ENCODE peak calls at places on chromosomes 11 and 22, in ten cellular contexts. C, P, V, B, A, N, M, E, Y and U are unnamed samples.

GRCh38 chr11:118175031-118175531 is 1.4 kb downstream of the SCN2B start:
- DNase-seq in C (no peak), A (no peak), P (peak), B (no peak), Y (no peak), N (peak), V (no peak), M (no peak), E (peak), U (no peak)

GRCh38 chr22:36194971-36195370 is 6.6 kb downstream of the APOL4 start:
- DNase-seq in C (peak), A (peak), N (peak), V (peak), M (peak), Y (peak), P (peak), E (peak), B (peak), U (peak)

GRCh38 chr11:35796542-35796941 is 134.0 kb downstream of the TRIM44 start:
- DNase-seq in C (no peak), V (peak), P (no peak), N (no peak), E (no peak), A (no peak), Y (no peak), M (no peak), B (no peak), U (no peak)

GRCh38 chr11:65584723-65585171 is 8.9 kb downstream of the EHBP1L1 start:
- DNase-seq in P (no peak), Y (no peak), B (no peak), V (no peak), C (no peak), E (peak), M (no peak), A (no peak), N (peak), U (no peak)

GRCh38 chr22:41913040-41913719 is 1.7 kb downstream of the SHISA8 start:
- DNase-seq in E (no peak), N (no peak), A (no peak), C (no peak), B (no peak), M (no peak), V (no peak), P (no peak), Y (no peak), U (no peak)

GRCh38 chr11:103624708-103625623 is 411.5 kb upstream of the DDI1 start:
- DNase-seq in P (no peak), Y (no peak), B (no peak), V (peak), E (no peak), N (no peak), C (no peak), A (peak), M (no peak), U (no peak)

GRCh38 chr11:69509381-69509780 is 27.9 kb downstream of the LINC01488 start:
- DNase-seq in M (no peak), N (no peak), C (no peak), Y (no peak), E (no peak), A (no peak), V (no peak), P (no peak), B (no peak), U (no peak)

GRCh38 chr11:63673579-63673978 is 2.4 kb upstream of the ATL3 start:
- DNase-seq in M (no peak), Y (no peak), N (no peak), P (no peak), C (no peak), B (no peak), E (no peak), A (no peak), V (no peak), U (no peak)

GRCh38 chr11:100328626-100329340 is 358.3 kb upstream of the ARHGAP42 start:
- DNase-seq in B (no peak), N (peak), M (no peak), P (no peak), V (no peak), A (no peak), E (no peak), C (no peak), Y (no peak), U (peak)

GRCh38 chr11:12092714-12093113 is 17.7 kb upstream of the MICAL2 start:
- DNase-seq in V (no peak), M (no peak), A (no peak), Y (no peak), C (no peak), N (peak), E (peak), B (no peak), P (peak), U (peak)

GRCh38 chr11:94103476-94103875 is 25.2 kb upstream of the PANX1 start:
- DNase-seq in C (no peak), A (no peak), Y (no peak), V (no peak), N (peak), P (no peak), E (no peak), M (no peak), B (no peak), U (no peak)

GRCh38 chr22:41584881-41585280 is 4.8 kb downstream of the PMM1 start:
- DNase-seq in C (no peak), B (no peak), P (no peak), N (no peak), E (no peak), V (no peak), M (no peak), Y (no peak), A (no peak), U (no peak)

GRCh38 chr11:113477321-113477720 is 2.1 kb upstream of the DRD2 start:
- DNase-seq in Y (no peak), C (no peak), A (no peak), P (no peak), N (peak), V (no peak), B (no peak), E (no peak), M (no peak), U (no peak)

GRCh38 chr11:46463701-46464100 is 72.1 kb upstream of the CHRM4 start:
- DNase-seq in M (no peak), C (peak), V (no peak), Y (no peak), N (no peak), A (no peak), B (no peak), E (peak), P (no peak), U (no peak)

GRCh38 chr11:105968021-105968697 is 53.9 kb downstream of the MSANTD4 start:
- DNase-seq in E (no peak), N (peak), V (peak), C (no peak), B (no peak), P (no peak), Y (no peak), M (no peak), A (no peak), U (no peak)

GRCh38 chr11:103433976-103434375 is 324.8 kb downstream of the DYNC2H1 start:
- DNase-seq in E (no peak), Y (no peak), M (no peak), A (no peak), C (no peak), V (no peak), N (peak), P (no peak), B (no peak), U (no peak)

GRCh38 chr11:103967985-103968384 is 68.5 kb upstream of the DDI1 start:
- DNase-seq in N (no peak), C (no peak), E (no peak), Y (no peak), V (no peak), A (no peak), P (no peak), M (no peak), B (no peak), U (no peak)

GRCh38 chr11:111697910-111698309 is 68.3 kb downstream of the PPP2R1B start:
- DNase-seq in V (no peak), C (no peak), A (no peak), N (no peak), Y (no peak), E (no peak), M (no peak), B (no peak), P (no peak), U (no peak)

GRCh38 chr22:21761086-21761485 is 25.5 kb upstream of the YPEL1 start:
- DNase-seq in V (no peak), B (no peak), N (no peak), A (peak), C (no peak), M (no peak), Y (no peak), E (no peak), P (no peak), U (no peak)

GRCh38 chr22:33850724-33851123 is 69.6 kb downstream of the LARGE1 start:
- DNase-seq in E (no peak), B (no peak), P (no peak), N (no peak), C (no peak), A (no peak), M (no peak), V (no peak), Y (no peak), U (no peak)

GRCh38 chr11:32244453-32244852 is 153.6 kb downstream of the RCN1 start:
- DNase-seq in B (no peak), E (no peak), Y (no peak), P (no peak), V (no peak), C (no peak), A (no peak), N (peak), M (no peak), U (no peak)

GRCh38 chr11:63855975-63856374 is 17.1 kb downstream of the MARK2 start:
- DNase-seq in M (no peak), N (no peak), A (no peak), E (no peak), Y (no peak), P (no peak), B (no peak), C (no peak), V (no peak), U (no peak)

GRCh38 chr11:14041040-14041439 is 78.5 kb downstream of the SPON1 start:
- DNase-seq in A (no peak), Y (no peak), C (no peak), M (no peak), E (no peak), N (peak), P (no peak), B (no peak), V (no peak), U (no peak)

GRCh38 chr22:47190276-47190956 is 428.0 kb downstream of the TBC1D22A start:
- DNase-seq in E (peak), P (no peak), N (peak), M (no peak), Y (no peak), C (peak), A (no peak), V (no peak), B (peak), U (no peak)

GRCh38 chr11:103867481-103867880 is 169.0 kb upstream of the DDI1 start:
- DNase-seq in Y (no peak), B (no peak), V (no peak), M (no peak), A (no peak), C (no peak), P (no peak), E (no peak), N (no peak), U (no peak)